ENCODE peak calls at places on chromosome 1, in eight cellular contexts. One of them, this sample, is unnamed.

GRCh38 chr1:7861452-7861851 is 8.6 kb upstream of the UTS2 start:
- DNase-seq in uterus: no peak
- DNase-seq in HCT116: no peak
- DNase-seq in PC-3: no peak
- DNase-seq in pancreas: no peak
- DNase-seq in prostate gland: no peak
- DNase-seq in CD4-positive, alpha-beta T cell: no peak
- DNase-seq in endodermal cell: no peak
- DNase-seq in this sample: no peak

GRCh38 chr1:182629674-182630073 is 25.5 kb upstream of the RGS16 start:
- DNase-seq in uterus: no peak
- DNase-seq in HCT116: no peak
- DNase-seq in PC-3: no peak
- DNase-seq in pancreas: no peak
- DNase-seq in prostate gland: no peak
- DNase-seq in CD4-positive, alpha-beta T cell: no peak
- DNase-seq in endodermal cell: no peak
- DNase-seq in this sample: no peak

GRCh38 chr1:189682591-189682990 is 795.1 kb downstream of the BRINP3 start:
- DNase-seq in uterus: no peak
- DNase-seq in HCT116: no peak
- DNase-seq in PC-3: no peak
- DNase-seq in pancreas: no peak
- DNase-seq in prostate gland: no peak
- DNase-seq in CD4-positive, alpha-beta T cell: no peak
- DNase-seq in endodermal cell: no peak
- DNase-seq in this sample: no peak

GRCh38 chr1:185352067-185352466 is 35.0 kb upstream of the IVNS1ABP start:
- DNase-seq in uterus: no peak
- DNase-seq in HCT116: no peak
- DNase-seq in PC-3: peak; percentile 47
- DNase-seq in pancreas: no peak
- DNase-seq in prostate gland: no peak
- DNase-seq in CD4-positive, alpha-beta T cell: no peak
- DNase-seq in endodermal cell: no peak
- DNase-seq in this sample: peak; percentile 7

GRCh38 chr1:1004780-1005697 is 5.1 kb upstream of the HES4 start:
- DNase-seq in uterus: peak; percentile 19
- DNase-seq in HCT116: no peak
- DNase-seq in PC-3: no peak
- DNase-seq in pancreas: peak; percentile 77
- DNase-seq in prostate gland: no peak
- DNase-seq in CD4-positive, alpha-beta T cell: no peak
- DNase-seq in endodermal cell: peak; percentile 83
- DNase-seq in this sample: no peak

GRCh38 chr1:232149302-232150201 is 480.4 kb downstream of the SIPA1L2 start:
- DNase-seq in uterus: no peak
- DNase-seq in HCT116: no peak
- DNase-seq in PC-3: peak; percentile 90
- DNase-seq in pancreas: no peak
- DNase-seq in prostate gland: no peak
- DNase-seq in CD4-positive, alpha-beta T cell: no peak
- DNase-seq in endodermal cell: no peak
- DNase-seq in this sample: peak; percentile 46

GRCh38 chr1:69824932-69825331 is 257.2 kb downstream of the LRRC7 start:
- DNase-seq in uterus: no peak
- DNase-seq in HCT116: no peak
- DNase-seq in PC-3: no peak
- DNase-seq in pancreas: no peak
- DNase-seq in prostate gland: no peak
- DNase-seq in CD4-positive, alpha-beta T cell: no peak
- DNase-seq in endodermal cell: no peak
- DNase-seq in this sample: no peak

GRCh38 chr1:9127395-9128160 is 1.3 kb downstream of the GPR157 start:
- DNase-seq in uterus: no peak
- DNase-seq in HCT116: no peak
- DNase-seq in PC-3: peak; percentile 13
- DNase-seq in pancreas: no peak
- DNase-seq in prostate gland: no peak
- DNase-seq in CD4-positive, alpha-beta T cell: no peak
- DNase-seq in endodermal cell: no peak
- DNase-seq in this sample: no peak

GRCh38 chr1:54548389-54549044 is 489 bp downstream of the ACOT11 start:
- DNase-seq in uterus: no peak
- DNase-seq in HCT116: no peak
- DNase-seq in PC-3: no peak
- DNase-seq in pancreas: no peak
- DNase-seq in prostate gland: no peak
- DNase-seq in CD4-positive, alpha-beta T cell: no peak
- DNase-seq in endodermal cell: no peak
- DNase-seq in this sample: no peak

GRCh38 chr1:8541961-8542521 is 224.1 kb downstream of the SLC45A1 start:
- DNase-seq in uterus: no peak
- DNase-seq in HCT116: no peak
- DNase-seq in PC-3: no peak
- DNase-seq in pancreas: no peak
- DNase-seq in prostate gland: no peak
- DNase-seq in CD4-positive, alpha-beta T cell: no peak
- DNase-seq in endodermal cell: no peak
- DNase-seq in this sample: no peak

GRCh38 chr1:19450811-19451564 is 34.4 kb downstream of the CAPZB start:
- DNase-seq in uterus: peak; percentile 72
- DNase-seq in HCT116: peak; percentile 37
- DNase-seq in PC-3: peak; percentile 94
- DNase-seq in pancreas: no peak
- DNase-seq in prostate gland: peak; percentile 64
- DNase-seq in CD4-positive, alpha-beta T cell: no peak
- DNase-seq in endodermal cell: no peak
- DNase-seq in this sample: peak; percentile 90

GRCh38 chr1:224053456-224053855 is 60.5 kb upstream of the FBXO28 start:
- DNase-seq in uterus: no peak
- DNase-seq in HCT116: no peak
- DNase-seq in PC-3: no peak
- DNase-seq in pancreas: no peak
- DNase-seq in prostate gland: no peak
- DNase-seq in CD4-positive, alpha-beta T cell: no peak
- DNase-seq in endodermal cell: no peak
- DNase-seq in this sample: no peak

GRCh38 chr1:206833131-206833530 is 32.3 kb upstream of the IL20 start:
- DNase-seq in uterus: no peak
- DNase-seq in HCT116: no peak
- DNase-seq in PC-3: no peak
- DNase-seq in pancreas: no peak
- DNase-seq in prostate gland: no peak
- DNase-seq in CD4-positive, alpha-beta T cell: no peak
- DNase-seq in endodermal cell: no peak
- DNase-seq in this sample: no peak

GRCh38 chr1:158126425-158126824 is 54.3 kb upstream of the CD1D start:
- DNase-seq in uterus: no peak
- DNase-seq in HCT116: no peak
- DNase-seq in PC-3: no peak
- DNase-seq in pancreas: no peak
- DNase-seq in prostate gland: no peak
- DNase-seq in CD4-positive, alpha-beta T cell: no peak
- DNase-seq in endodermal cell: peak; percentile 29
- DNase-seq in this sample: no peak

GRCh38 chr1:14142397-14143095 is 442.6 kb downstream of the PRDM2 start:
- DNase-seq in uterus: no peak
- DNase-seq in HCT116: no peak
- DNase-seq in PC-3: no peak
- DNase-seq in pancreas: no peak
- DNase-seq in prostate gland: peak; percentile 36
- DNase-seq in CD4-positive, alpha-beta T cell: no peak
- DNase-seq in endodermal cell: no peak
- DNase-seq in this sample: no peak

GRCh38 chr1:56911539-56911938 is 54.3 kb downstream of the C8B start:
- DNase-seq in uterus: no peak
- DNase-seq in HCT116: no peak
- DNase-seq in PC-3: no peak
- DNase-seq in pancreas: no peak
- DNase-seq in prostate gland: no peak
- DNase-seq in CD4-positive, alpha-beta T cell: no peak
- DNase-seq in endodermal cell: no peak
- DNase-seq in this sample: no peak

GRCh38 chr1:92030701-92031107 is 919 bp downstream of the EPHX4 start:
- DNase-seq in uterus: no peak
- DNase-seq in HCT116: peak; percentile 55
- DNase-seq in PC-3: peak; percentile 80
- DNase-seq in pancreas: no peak
- DNase-seq in prostate gland: no peak
- DNase-seq in CD4-positive, alpha-beta T cell: no peak
- DNase-seq in endodermal cell: no peak
- DNase-seq in this sample: peak; percentile 34

GRCh38 chr1:23424171-23424959 is at the start of gene TCEA3:
- DNase-seq in uterus: peak; percentile 40
- DNase-seq in HCT116: no peak
- DNase-seq in PC-3: peak; percentile 19
- DNase-seq in pancreas: peak; percentile 82
- DNase-seq in prostate gland: peak; percentile 64
- DNase-seq in CD4-positive, alpha-beta T cell: no peak
- DNase-seq in endodermal cell: peak; percentile 75
- DNase-seq in this sample: peak; percentile 25

GRCh38 chr1:12593621-12594066 is 24.4 kb downstream of the DHRS3 start:
- DNase-seq in uterus: peak; percentile 76
- DNase-seq in HCT116: no peak
- DNase-seq in PC-3: peak; percentile 41
- DNase-seq in pancreas: no peak
- DNase-seq in prostate gland: peak; percentile 72
- DNase-seq in CD4-positive, alpha-beta T cell: no peak
- DNase-seq in endodermal cell: no peak
- DNase-seq in this sample: no peak

GRCh38 chr1:169087876-169088275 is 18.6 kb upstream of the ATP1B1 start:
- DNase-seq in uterus: no peak
- DNase-seq in HCT116: no peak
- DNase-seq in PC-3: no peak
- DNase-seq in pancreas: no peak
- DNase-seq in prostate gland: no peak
- DNase-seq in CD4-positive, alpha-beta T cell: no peak
- DNase-seq in endodermal cell: no peak
- DNase-seq in this sample: no peak

GRCh38 chr1:169089776-169090175 is 16.7 kb upstream of the ATP1B1 start:
- DNase-seq in uterus: no peak
- DNase-seq in HCT116: no peak
- DNase-seq in PC-3: no peak
- DNase-seq in pancreas: no peak
- DNase-seq in prostate gland: no peak
- DNase-seq in CD4-positive, alpha-beta T cell: no peak
- DNase-seq in endodermal cell: no peak
- DNase-seq in this sample: no peak

GRCh38 chr1:169090308-169090899 is 16.1 kb upstream of the ATP1B1 start:
- DNase-seq in uterus: no peak
- DNase-seq in HCT116: no peak
- DNase-seq in PC-3: no peak
- DNase-seq in pancreas: no peak
- DNase-seq in prostate gland: no peak
- DNase-seq in CD4-positive, alpha-beta T cell: no peak
- DNase-seq in endodermal cell: no peak
- DNase-seq in this sample: no peak

GRCh38 chr1:169091480-169091941 is 15.0 kb upstream of the ATP1B1 start:
- DNase-seq in uterus: no peak
- DNase-seq in HCT116: no peak
- DNase-seq in PC-3: no peak
- DNase-seq in pancreas: no peak
- DNase-seq in prostate gland: no peak
- DNase-seq in CD4-positive, alpha-beta T cell: no peak
- DNase-seq in endodermal cell: no peak
- DNase-seq in this sample: no peak

DNA sequence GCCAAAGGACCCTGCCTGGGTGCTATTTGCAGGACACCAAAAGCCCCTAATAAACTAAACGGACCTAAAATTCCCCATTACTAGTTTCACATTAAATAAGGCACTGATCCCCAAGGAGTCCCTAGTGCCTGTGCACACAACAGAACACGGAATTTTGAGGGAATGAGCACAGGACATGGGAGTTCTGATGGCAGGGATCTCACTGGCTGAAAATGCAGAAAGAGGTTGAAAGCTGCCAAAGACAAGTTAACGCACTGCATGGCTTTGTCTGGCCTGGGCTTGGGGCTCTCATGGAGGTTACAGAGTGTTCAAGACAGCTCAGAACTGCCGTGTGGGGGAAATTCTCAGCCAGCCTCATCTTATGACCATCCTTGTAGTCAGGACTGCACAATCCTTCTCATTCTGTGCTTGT is 15.6 kb upstream of the ATP1B1 start:
- DNase-seq in uterus: no peak
- DNase-seq in HCT116: no peak
- DNase-seq in PC-3: no peak
- DNase-seq in pancreas: no peak
- DNase-seq in prostate gland: no peak
- DNase-seq in CD4-positive, alpha-beta T cell: no peak
- DNase-seq in endodermal cell: no peak
- DNase-seq in this sample: no peak
- H3K27ac ChIP-seq in uterus: no peak overlapping the region
- H3K27ac ChIP-seq in HCT116: no peak overlapping the region
- H3K27ac ChIP-seq in PC-3: no peak overlapping the region
- H3K27ac ChIP-seq in pancreas: no peak overlapping the region
- H3K27ac ChIP-seq in prostate gland: no peak overlapping the region
- H3K27ac ChIP-seq in CD4-positive, alpha-beta T cell: no peak overlapping the region
- H3K27ac ChIP-seq in endodermal cell: no peak overlapping the region
- H3K27ac ChIP-seq in this sample: no peak overlapping the region

GRCh38 chr1:180188679-180189175 is 34.1 kb downstream of the QSOX1 start:
- DNase-seq in uterus: no peak
- DNase-seq in HCT116: no peak
- DNase-seq in PC-3: no peak
- DNase-seq in pancreas: no peak
- DNase-seq in prostate gland: no peak
- DNase-seq in CD4-positive, alpha-beta T cell: no peak
- DNase-seq in endodermal cell: no peak
- DNase-seq in this sample: no peak
- TF ChIP-seq CTCF in uterus: no peak
- TF ChIP-seq CTCF in HCT116: no peak
- TF ChIP-seq CTCF in PC-3: no peak
- TF ChIP-seq CTCF in pancreas: no peak
- TF ChIP-seq CTCF in prostate gland: no peak
- TF ChIP-seq CTCF in CD4-positive, alpha-beta T cell: no peak
- TF ChIP-seq CTCF in endodermal cell: no peak
- TF ChIP-seq CTCF in this sample: no peak

DNA sequence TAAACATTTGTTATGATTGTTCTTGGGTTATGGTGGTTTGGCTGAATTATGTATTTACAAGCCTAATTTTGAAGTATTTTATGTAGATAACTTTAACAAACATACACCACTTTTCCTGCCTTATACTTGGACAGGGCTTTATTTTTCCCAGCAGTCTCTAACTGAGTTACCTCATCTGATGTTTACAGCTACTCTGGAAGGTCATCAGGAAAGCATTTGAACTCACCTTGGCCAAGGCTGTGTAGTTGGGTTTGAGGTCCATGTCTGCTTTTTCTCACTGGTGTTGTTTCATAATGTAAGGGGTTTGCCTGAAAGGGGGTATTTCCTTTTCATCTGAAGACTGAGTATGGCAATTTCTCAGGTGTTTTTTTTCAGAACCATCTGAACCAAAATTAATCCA is 193.5 kb downstream of the RWDD3 start:
- DNase-seq in uterus: no peak
- DNase-seq in HCT116: no peak
- DNase-seq in PC-3: no peak
- DNase-seq in pancreas: no peak
- DNase-seq in prostate gland: no peak
- DNase-seq in CD4-positive, alpha-beta T cell: no peak
- DNase-seq in endodermal cell: no peak
- DNase-seq in this sample: no peak
- H3K27ac ChIP-seq in uterus: no peak overlapping the region
- H3K27ac ChIP-seq in HCT116: no peak overlapping the region
- H3K27ac ChIP-seq in PC-3: no peak overlapping the region
- H3K27ac ChIP-seq in pancreas: no peak overlapping the region
- H3K27ac ChIP-seq in prostate gland: no peak overlapping the region
- H3K27ac ChIP-seq in CD4-positive, alpha-beta T cell: no peak overlapping the region
- H3K27ac ChIP-seq in endodermal cell: no peak overlapping the region
- H3K27ac ChIP-seq in this sample: no peak overlapping the region

GRCh38 chr1:4033732-4034131 is 133.7 kb upstream of the C1orf174 start:
- DNase-seq in uterus: no peak
- DNase-seq in HCT116: no peak
- DNase-seq in PC-3: no peak
- DNase-seq in pancreas: no peak
- DNase-seq in prostate gland: no peak
- DNase-seq in CD4-positive, alpha-beta T cell: no peak
- DNase-seq in endodermal cell: peak; percentile 75
- DNase-seq in this sample: no peak
- TF ChIP-seq CTCF in uterus: no peak
- TF ChIP-seq CTCF in HCT116: no peak
- TF ChIP-seq CTCF in PC-3: no peak
- TF ChIP-seq CTCF in pancreas: no peak
- TF ChIP-seq CTCF in prostate gland: no peak
- TF ChIP-seq CTCF in CD4-positive, alpha-beta T cell: no peak
- TF ChIP-seq CTCF in endodermal cell: no peak
- TF ChIP-seq CTCF in this sample: no peak